ENCODE peak calls at places on chromosomes 13 and 19, in four cellular contexts. S is H1, C is mesenchymal stem cell, Y is IMR-90. E is an unnamed sample.
A peak's percentile ranks its signal among the peaks of the same experiment; 100 is the strongest.

GRCh38 chr19:30263719-30264440 is 108.3 kb upstream of the ZNF536 start:
- DNase-seq in S (no peak), C (no peak), Y (no peak), E (no peak)

GRCh38 chr19:41748012-41748411 is 7.3 kb upstream of the CEACAM6 start:
- DNase-seq in C (no peak), Y (no peak), S (no peak), E (no peak)

GRCh38 chr13:24618219-24618955 is 61.8 kb upstream of the ATP12A start:
- DNase-seq in C (no peak), Y (no peak), S (no peak), E (no peak)

GRCh38 chr19:28292822-28293500 is 920.0 kb downstream of the UQCRFS1 start:
- DNase-seq in Y (no peak), S (no peak), C (no peak), E (no peak)

GRCh38 chr13:48155850-48156249 is 60.9 kb upstream of the MED4 start:
- DNase-seq in S (no peak), C (peak; percentile 45), Y (peak; percentile 33), E (no peak)

GRCh38 chr19:19448238-19448544 is 42.7 kb downstream of the GATAD2A start:
- DNase-seq in S (no peak), C (no peak), Y (no peak), E (no peak)

GRCh38 chr13:33871207-33872004 is 53.5 kb downstream of the RFC3 start:
- DNase-seq in S (no peak), C (no peak), Y (no peak), E (no peak)

GRCh38 chr13:51230473-51231105 is 8.4 kb downstream of the FAM124A start:
- DNase-seq in C (peak; percentile 28), Y (peak; percentile 7), S (no peak), E (no peak)

GRCh38 chr13:48222358-48223015 is 10.5 kb upstream of the ITM2B start:
- DNase-seq in Y (peak; percentile 42), S (no peak), C (peak; percentile 72), E (no peak)

GRCh38 chr13:106318941-106319411 is 216.5 kb downstream of the EFNB2 start:
- DNase-seq in S (no peak), Y (peak; percentile 96), C (peak; percentile 89), E (no peak)

GRCh38 chr13:41613984-41614581 is 156.7 kb downstream of the RGCC start:
- DNase-seq in S (no peak), C (peak; percentile 91), Y (peak; percentile 96), E (peak; percentile 2)

GRCh38 chr13:27634231-27634630 is 12.5 kb downstream of the POLR1D start:
- DNase-seq in Y (no peak), S (no peak), C (no peak), E (no peak)

GRCh38 chr19:14106840-14107239 is 10.7 kb downstream of the PRKACA start:
- DNase-seq in S (no peak), Y (no peak), C (no peak), E (no peak)

GRCh38 chr19:55670280-55671053 is 4.6 kb upstream of the EPN1 start:
- DNase-seq in S (no peak), C (no peak), Y (peak; percentile 20), E (no peak)

GRCh38 chr13:29847501-29847983 is 2.9 kb downstream of the UBL3 start:
- DNase-seq in Y (peak; percentile 64), S (no peak), C (peak; percentile 65), E (no peak)

GRCh38 chr19:50007170-50007569 is 18.0 kb downstream of the VRK3 start:
- DNase-seq in C (no peak), Y (no peak), S (no peak), E (no peak)

GRCh38 chr13:27270594-27271520 is at the start of gene RASL11A:
- DNase-seq in C (peak; percentile 91), Y (peak; percentile 87), S (peak; percentile 92), E (peak; percentile 83)

GRCh38 chr13:45737571-45738002 is 35.5 kb downstream of the CBY2 start:
- DNase-seq in C (no peak), Y (no peak), S (peak; percentile 71), E (no peak)

GRCh38 chr13:73096173-73097117 is 37.6 kb downstream of the KLF5 start:
- DNase-seq in C (no peak), Y (peak; percentile 38), S (no peak), E (no peak)

GRCh38 chr13:94233401-94233800 is 246.1 kb downstream of the DCT start:
- DNase-seq in S (no peak), Y (peak; percentile 96), C (peak; percentile 89), E (no peak)

GRCh38 chr19:49560358-49560900 is 19.9 kb downstream of the NOSIP start:
- DNase-seq in C (no peak), S (no peak), Y (no peak), E (no peak)

GRCh38 chr19:7921302-7921954 is 1.3 kb downstream of the SNAPC2 start:
- DNase-seq in S (no peak), Y (no peak), C (no peak), E (no peak)

GRCh38 chr19:33676999-33677665 is 55.4 kb downstream of the CHST8 start:
- DNase-seq in C (no peak), S (no peak), Y (no peak), E (no peak)

GRCh38 chr19:51441410-51442390 is 16.6 kb downstream of the SIGLEC8 start:
- DNase-seq in C (no peak), Y (no peak), S (no peak), E (no peak)

GRCh38 chr13:39245688-39246087 is 207.4 kb downstream of the NHLRC3 start:
- DNase-seq in Y (no peak), C (no peak), S (no peak), E (no peak)

GRCh38 chr19:51136333-51136732 is 5.8 kb upstream of the SIGLEC7 start:
- DNase-seq in S (no peak), Y (no peak), C (no peak), E (no peak)

GRCh38 chr13:40283666-40284065 is 382.8 kb downstream of the FOXO1 start:
- DNase-seq in Y (no peak), S (no peak), C (no peak), E (no peak)

GRCh38 chr19:5718579-5719273 is 1.2 kb downstream of the LONP1 start:
- DNase-seq in C (peak; percentile 93), Y (peak; percentile 91), S (no peak), E (no peak)

GRCh38 chr13:80037505-80037888 is 303.4 kb downstream of the SPRY2 start:
- DNase-seq in C (peak; percentile 90), Y (peak; percentile 95), S (no peak), E (no peak)

GRCh38 chr19:4676955-4677731 is 7.0 kb upstream of the MYDGF start:
- DNase-seq in S (peak; percentile 91), C (peak; percentile 40), Y (peak; percentile 35), E (no peak)

GRCh38 chr13:30142502-30143211 is 164.7 kb downstream of the KATNAL1 start:
- DNase-seq in Y (peak; percentile 99), C (peak; percentile 99), S (no peak), E (no peak)

GRCh38 chr19:40445945-40446784 is 2.0 kb upstream of the SERTAD3 start:
- DNase-seq in C (peak; percentile 52), Y (no peak), S (peak; percentile 50), E (no peak)

GRCh38 chr13:27565818-27566217 is 54.5 kb downstream of the LNX2 start:
- DNase-seq in Y (no peak), S (no peak), C (no peak), E (no peak)

GRCh38 chr13:20711301-20712044 is 8.0 kb downstream of the IL17D start:
- DNase-seq in S (peak; percentile 74), C (peak; percentile 16), Y (no peak), E (no peak)

GRCh38 chr13:20709369-20709768 is 5.9 kb downstream of the IL17D start:
- DNase-seq in Y (no peak), S (no peak), C (no peak), E (no peak)

GRCh38 chr13:20706661-20707060 is 3.2 kb downstream of the IL17D start:
- DNase-seq in S (no peak), C (no peak), Y (no peak), E (no peak)

GRCh38 chr13:20709782-20710181 is 6.3 kb downstream of the IL17D start:
- DNase-seq in C (peak; percentile 4), S (no peak), Y (no peak), E (no peak)

DNA sequence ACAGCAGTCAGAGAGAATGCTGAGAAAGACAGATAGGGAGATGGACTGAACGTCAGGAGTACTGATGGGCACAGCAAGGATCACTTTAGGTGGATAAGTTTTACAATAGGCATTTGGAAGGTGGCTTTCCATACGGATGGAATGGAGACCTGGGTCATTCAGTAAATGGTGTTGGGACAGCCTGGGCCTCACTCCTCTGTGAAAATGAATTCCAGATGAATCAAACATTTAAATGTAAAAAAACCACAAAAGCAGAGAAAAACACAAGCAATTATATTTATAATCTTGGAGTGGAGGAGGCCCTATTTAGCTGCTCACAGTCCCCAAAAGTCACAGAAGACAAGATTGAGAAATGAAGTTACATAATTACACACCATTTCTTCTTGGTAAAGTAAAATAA is 4.7 kb downstream of the IL17D start:
- DNase-seq in Y (no peak), C (no peak), S (no peak), E (no peak)
- H3K4me1 ChIP-seq in Y (no peaks in the 10 kb centered on the region), C (peaks cover 9% of the 10 kb centered on the region), S (peaks cover 7% of the 10 kb centered on the region), E (peaks cover 16% of the 10 kb centered on the region)

DNA sequence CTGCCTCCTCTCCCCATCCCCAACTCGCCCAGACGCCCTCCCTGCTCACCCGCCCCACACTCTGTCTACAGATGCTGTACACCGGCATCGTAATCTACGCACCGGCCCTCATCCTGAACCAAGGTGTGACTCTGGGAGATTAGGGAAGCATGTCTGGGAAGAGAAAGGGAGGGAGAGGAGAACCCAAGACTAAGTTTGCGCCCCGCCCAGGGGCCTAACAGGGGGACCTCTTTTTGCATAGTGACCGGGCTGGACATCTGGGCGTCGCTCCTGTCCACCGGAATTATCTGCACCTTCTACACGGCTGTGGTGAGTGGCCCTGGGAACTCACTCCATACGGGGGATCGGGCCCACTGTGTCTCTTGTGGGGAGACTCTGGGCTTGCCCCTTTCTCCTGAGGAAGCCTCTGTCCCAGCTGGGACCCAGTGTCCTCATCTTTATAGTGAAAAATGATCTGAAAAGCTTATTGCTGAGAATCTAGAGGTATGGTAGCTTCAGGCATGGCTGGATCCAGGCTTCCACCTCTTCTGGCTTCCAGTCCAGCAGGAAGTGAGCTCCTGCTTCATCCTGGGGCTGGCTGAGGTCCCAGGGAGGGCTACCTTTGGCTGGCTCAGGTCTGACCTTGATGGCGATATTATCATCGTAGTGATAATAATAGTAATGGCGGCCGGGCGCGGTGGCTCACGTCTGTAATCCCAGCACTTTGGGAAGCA is 2.8 kb downstream of the SLC5A5 start:
- DNase-seq in Y (no peak), S (no peak), C (no peak), E (no peak)
- H2BK120ac ChIP-seq in Y (no peak overlapping the region), S (no peak overlapping the region), C (no peak overlapping the region), E (no peak overlapping the region)

GRCh38 chr19:747432-748273 is 3.3 kb upstream of the MISP start:
- DNase-seq in C (no peak), Y (no peak), S (no peak), E (no peak)
- H3K27ac ChIP-seq in C (no peak overlapping the region), Y (no peak overlapping the region), S (no peak overlapping the region), E (no peak overlapping the region)

DNA sequence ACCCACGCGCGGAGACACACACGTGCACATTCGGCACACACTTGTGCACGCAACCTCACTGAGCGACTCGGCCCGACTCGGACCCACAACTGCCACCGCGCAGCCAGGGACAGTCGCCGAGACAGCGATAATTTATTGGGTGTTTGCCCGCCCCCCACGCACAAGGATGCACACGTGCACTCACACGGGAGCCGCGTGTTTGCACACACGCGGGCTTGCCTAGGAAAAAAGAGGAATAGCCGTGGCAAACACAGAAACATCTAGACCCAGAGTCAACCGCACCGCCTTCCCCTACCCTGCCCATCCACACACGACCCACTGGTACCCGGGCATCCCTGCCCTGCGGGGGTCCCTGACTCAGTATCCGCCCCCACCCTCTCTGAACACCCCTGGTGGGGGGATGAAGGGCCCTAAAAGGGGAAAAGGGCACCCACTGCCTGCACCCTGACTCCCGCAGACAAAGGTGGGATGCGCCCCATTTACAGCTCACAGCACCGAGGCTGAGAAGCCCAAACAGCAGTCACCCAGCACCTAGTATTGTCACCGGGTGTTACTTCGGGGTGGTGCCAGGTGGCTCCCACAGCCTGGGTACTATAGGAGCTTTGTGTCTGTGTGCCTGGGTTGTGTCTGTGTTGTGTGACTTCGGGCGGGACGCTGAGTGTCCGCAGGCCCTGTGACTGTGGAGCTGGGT is 1.0 kb upstream of the SSBP4 start:
- DNase-seq in S (no peak), C (no peak), Y (no peak), E (no peak)
- H3K4me1 ChIP-seq in S (peaks cover 22% of the 10 kb centered on the region), C (peaks cover 66% of the 10 kb centered on the region), Y (peaks cover 37% of the 10 kb centered on the region), E (peaks cover 27% of the 10 kb centered on the region)

E was measured in neuronal stem cell.